ENCODE peak calls at places on chromosomes 12 and 14, in nine cellular contexts. One of them, this sample, is unnamed.

GRCh38 chr12:752673-753400 is 458 bp downstream of the WNK1 start:
- DNase-seq in glutamatergic neuron: peak; percentile 77
- DNase-seq in Caki2: peak; percentile 64
- DNase-seq in H54: no peak
- DNase-seq in activated naive CD4-positive, alpha-beta T cell: peak; percentile 29
- DNase-seq in WTC11: peak; percentile 58
- DNase-seq in fibroblast of the conjunctiva: no peak
- DNase-seq in amniotic stem cell: peak; percentile 16
- DNase-seq in T-helper 17 cell: peak; percentile 42
- DNase-seq in this sample: peak; percentile 55

GRCh38 chr14:64970776-64971451 is 1.2 kb downstream of the RAB15 start:
- DNase-seq in WTC11: no peak
- DNase-seq in T-helper 17 cell: no peak
- DNase-seq in amniotic stem cell: no peak
- DNase-seq in Caki2: no peak
- DNase-seq in activated naive CD4-positive, alpha-beta T cell: no peak
- DNase-seq in fibroblast of the conjunctiva: no peak
- DNase-seq in H54: peak; percentile 77
- DNase-seq in glutamatergic neuron: no peak
- DNase-seq in this sample: no peak

GRCh38 chr14:20613094-20614037 is 22.2 kb upstream of the RNASE12 start:
- DNase-seq in activated naive CD4-positive, alpha-beta T cell: peak; percentile 71
- DNase-seq in H54: no peak
- DNase-seq in amniotic stem cell: peak; percentile 96
- DNase-seq in Caki2: peak; percentile 97
- DNase-seq in glutamatergic neuron: peak; percentile 68
- DNase-seq in T-helper 17 cell: peak; percentile 73
- DNase-seq in WTC11: peak; percentile 83
- DNase-seq in fibroblast of the conjunctiva: peak; percentile 97
- DNase-seq in this sample: peak; percentile 78

GRCh38 chr14:24392327-24393098 is 6.3 kb upstream of the NYNRIN start:
- DNase-seq in amniotic stem cell: no peak
- DNase-seq in T-helper 17 cell: no peak
- DNase-seq in Caki2: no peak
- DNase-seq in H54: peak; percentile 45
- DNase-seq in fibroblast of the conjunctiva: no peak
- DNase-seq in activated naive CD4-positive, alpha-beta T cell: no peak
- DNase-seq in glutamatergic neuron: no peak
- DNase-seq in WTC11: no peak
- DNase-seq in this sample: no peak

GRCh38 chr12:91989143-91989542 is 156.5 kb downstream of the BTG1 start:
- DNase-seq in activated naive CD4-positive, alpha-beta T cell: no peak
- DNase-seq in H54: no peak
- DNase-seq in WTC11: no peak
- DNase-seq in Caki2: no peak
- DNase-seq in T-helper 17 cell: no peak
- DNase-seq in amniotic stem cell: no peak
- DNase-seq in glutamatergic neuron: no peak
- DNase-seq in fibroblast of the conjunctiva: no peak
- DNase-seq in this sample: no peak

GRCh38 chr14:89658977-89659670 is 242.1 kb upstream of the FOXN3 start:
- DNase-seq in Caki2: no peak
- DNase-seq in amniotic stem cell: no peak
- DNase-seq in activated naive CD4-positive, alpha-beta T cell: no peak
- DNase-seq in fibroblast of the conjunctiva: no peak
- DNase-seq in T-helper 17 cell: no peak
- DNase-seq in WTC11: no peak
- DNase-seq in glutamatergic neuron: no peak
- DNase-seq in H54: no peak
- DNase-seq in this sample: no peak

GRCh38 chr12:127343941-127344340 is 923.0 kb upstream of the TMEM132C start:
- DNase-seq in Caki2: peak; percentile 5
- DNase-seq in glutamatergic neuron: no peak
- DNase-seq in activated naive CD4-positive, alpha-beta T cell: no peak
- DNase-seq in H54: no peak
- DNase-seq in T-helper 17 cell: no peak
- DNase-seq in WTC11: no peak
- DNase-seq in fibroblast of the conjunctiva: no peak
- DNase-seq in amniotic stem cell: no peak
- DNase-seq in this sample: no peak

GRCh38 chr12:89344043-89344861 is 8.0 kb downstream of the DUSP6 start:
- DNase-seq in H54: no peak
- DNase-seq in activated naive CD4-positive, alpha-beta T cell: no peak
- DNase-seq in glutamatergic neuron: no peak
- DNase-seq in amniotic stem cell: no peak
- DNase-seq in WTC11: no peak
- DNase-seq in fibroblast of the conjunctiva: no peak
- DNase-seq in T-helper 17 cell: no peak
- DNase-seq in Caki2: no peak
- DNase-seq in this sample: no peak

GRCh38 chr14:100671906-100672305 is 54.8 kb upstream of the DLK1 start:
- DNase-seq in WTC11: no peak
- DNase-seq in amniotic stem cell: no peak
- DNase-seq in T-helper 17 cell: no peak
- DNase-seq in glutamatergic neuron: no peak
- DNase-seq in Caki2: no peak
- DNase-seq in H54: no peak
- DNase-seq in activated naive CD4-positive, alpha-beta T cell: no peak
- DNase-seq in fibroblast of the conjunctiva: no peak
- DNase-seq in this sample: no peak

GRCh38 chr12:110742718-110743570 is at the start of gene PPP1CC:
- DNase-seq in amniotic stem cell: peak; percentile 90
- DNase-seq in Caki2: peak; percentile 85
- DNase-seq in fibroblast of the conjunctiva: peak; percentile 84
- DNase-seq in T-helper 17 cell: peak; percentile 92
- DNase-seq in activated naive CD4-positive, alpha-beta T cell: peak; percentile 93
- DNase-seq in glutamatergic neuron: peak; percentile 93
- DNase-seq in H54: peak; percentile 79
- DNase-seq in WTC11: peak; percentile 94
- DNase-seq in this sample: peak; percentile 91

GRCh38 chr12:47558625-47559345 is 147.0 kb downstream of the RPAP3 start:
- DNase-seq in glutamatergic neuron: no peak
- DNase-seq in WTC11: no peak
- DNase-seq in Caki2: no peak
- DNase-seq in activated naive CD4-positive, alpha-beta T cell: no peak
- DNase-seq in fibroblast of the conjunctiva: no peak
- DNase-seq in T-helper 17 cell: no peak
- DNase-seq in H54: no peak
- DNase-seq in amniotic stem cell: no peak
- DNase-seq in this sample: no peak

GRCh38 chr14:89473979-89474378 is 56.9 kb upstream of the FOXN3 start:
- DNase-seq in H54: no peak
- DNase-seq in Caki2: no peak
- DNase-seq in fibroblast of the conjunctiva: no peak
- DNase-seq in glutamatergic neuron: no peak
- DNase-seq in amniotic stem cell: no peak
- DNase-seq in WTC11: no peak
- DNase-seq in activated naive CD4-positive, alpha-beta T cell: no peak
- DNase-seq in T-helper 17 cell: no peak
- DNase-seq in this sample: no peak

GRCh38 chr14:69999246-69999645 is 120.0 kb downstream of the SMOC1 start:
- DNase-seq in H54: peak; percentile 28
- DNase-seq in WTC11: no peak
- DNase-seq in Caki2: peak; percentile 94
- DNase-seq in T-helper 17 cell: no peak
- DNase-seq in activated naive CD4-positive, alpha-beta T cell: no peak
- DNase-seq in fibroblast of the conjunctiva: peak; percentile 45
- DNase-seq in glutamatergic neuron: no peak
- DNase-seq in amniotic stem cell: no peak
- DNase-seq in this sample: no peak

GRCh38 chr12:4435537-4435936 is 10.1 kb downstream of the FGF6 start:
- DNase-seq in glutamatergic neuron: no peak
- DNase-seq in activated naive CD4-positive, alpha-beta T cell: no peak
- DNase-seq in Caki2: no peak
- DNase-seq in T-helper 17 cell: no peak
- DNase-seq in WTC11: no peak
- DNase-seq in H54: no peak
- DNase-seq in fibroblast of the conjunctiva: no peak
- DNase-seq in amniotic stem cell: no peak
- DNase-seq in this sample: no peak

GRCh38 chr14:75905505-75905904 is 76.3 kb downstream of the TGFB3 start:
- DNase-seq in T-helper 17 cell: no peak
- DNase-seq in fibroblast of the conjunctiva: no peak
- DNase-seq in amniotic stem cell: no peak
- DNase-seq in activated naive CD4-positive, alpha-beta T cell: no peak
- DNase-seq in Caki2: no peak
- DNase-seq in glutamatergic neuron: no peak
- DNase-seq in H54: no peak
- DNase-seq in WTC11: no peak
- DNase-seq in this sample: no peak

GRCh38 chr14:67646136-67646535 is 26.4 kb downstream of the ARG2 start:
- DNase-seq in T-helper 17 cell: no peak
- DNase-seq in glutamatergic neuron: no peak
- DNase-seq in activated naive CD4-positive, alpha-beta T cell: no peak
- DNase-seq in Caki2: no peak
- DNase-seq in H54: no peak
- DNase-seq in amniotic stem cell: no peak
- DNase-seq in fibroblast of the conjunctiva: no peak
- DNase-seq in WTC11: no peak
- DNase-seq in this sample: no peak

GRCh38 chr14:93462479-93462878 is 31.7 kb downstream of the UNC79 start:
- DNase-seq in activated naive CD4-positive, alpha-beta T cell: no peak
- DNase-seq in WTC11: no peak
- DNase-seq in H54: no peak
- DNase-seq in T-helper 17 cell: no peak
- DNase-seq in Caki2: no peak
- DNase-seq in fibroblast of the conjunctiva: no peak
- DNase-seq in glutamatergic neuron: no peak
- DNase-seq in amniotic stem cell: no peak
- DNase-seq in this sample: no peak

GRCh38 chr12:90237841-90238240 is 529.2 kb upstream of the ATP2B1 start:
- DNase-seq in H54: no peak
- DNase-seq in WTC11: no peak
- DNase-seq in glutamatergic neuron: no peak
- DNase-seq in T-helper 17 cell: no peak
- DNase-seq in activated naive CD4-positive, alpha-beta T cell: no peak
- DNase-seq in Caki2: no peak
- DNase-seq in fibroblast of the conjunctiva: no peak
- DNase-seq in amniotic stem cell: no peak
- DNase-seq in this sample: no peak

GRCh38 chr14:56794557-56795283 is 15.6 kb downstream of the OTX2 start:
- DNase-seq in amniotic stem cell: no peak
- DNase-seq in H54: no peak
- DNase-seq in activated naive CD4-positive, alpha-beta T cell: no peak
- DNase-seq in WTC11: peak; percentile 50
- DNase-seq in Caki2: no peak
- DNase-seq in glutamatergic neuron: peak; percentile 33
- DNase-seq in T-helper 17 cell: no peak
- DNase-seq in fibroblast of the conjunctiva: no peak
- DNase-seq in this sample: no peak

GRCh38 chr12:56413392-56413791 is 35.8 kb downstream of the TIMELESS start:
- DNase-seq in Caki2: no peak
- DNase-seq in activated naive CD4-positive, alpha-beta T cell: no peak
- DNase-seq in WTC11: peak; percentile 28
- DNase-seq in fibroblast of the conjunctiva: no peak
- DNase-seq in H54: no peak
- DNase-seq in amniotic stem cell: no peak
- DNase-seq in glutamatergic neuron: peak; percentile 30
- DNase-seq in T-helper 17 cell: no peak
- DNase-seq in this sample: no peak

GRCh38 chr12:76201316-76201715 is 116.8 kb upstream of the NAP1L1 start:
- DNase-seq in activated naive CD4-positive, alpha-beta T cell: no peak
- DNase-seq in Caki2: no peak
- DNase-seq in T-helper 17 cell: no peak
- DNase-seq in amniotic stem cell: no peak
- DNase-seq in glutamatergic neuron: no peak
- DNase-seq in WTC11: no peak
- DNase-seq in H54: no peak
- DNase-seq in fibroblast of the conjunctiva: no peak
- DNase-seq in this sample: no peak

GRCh38 chr14:64279719-64280668 is 14.2 kb downstream of the ESR2 start:
- DNase-seq in H54: no peak
- DNase-seq in activated naive CD4-positive, alpha-beta T cell: no peak
- DNase-seq in amniotic stem cell: no peak
- DNase-seq in Caki2: peak; percentile 40
- DNase-seq in WTC11: no peak
- DNase-seq in glutamatergic neuron: no peak
- DNase-seq in T-helper 17 cell: no peak
- DNase-seq in fibroblast of the conjunctiva: no peak
- DNase-seq in this sample: no peak

GRCh38 chr14:73714656-73715081 is 485 bp upstream of the PNMA1 start:
- DNase-seq in activated naive CD4-positive, alpha-beta T cell: no peak
- DNase-seq in amniotic stem cell: no peak
- DNase-seq in Caki2: peak; percentile 21
- DNase-seq in fibroblast of the conjunctiva: no peak
- DNase-seq in WTC11: no peak
- DNase-seq in glutamatergic neuron: no peak
- DNase-seq in H54: no peak
- DNase-seq in T-helper 17 cell: no peak
- DNase-seq in this sample: no peak

GRCh38 chr14:35161231-35161630 is 38.9 kb downstream of the PRORP start:
- DNase-seq in Caki2: no peak
- DNase-seq in amniotic stem cell: no peak
- DNase-seq in glutamatergic neuron: no peak
- DNase-seq in activated naive CD4-positive, alpha-beta T cell: no peak
- DNase-seq in WTC11: no peak
- DNase-seq in T-helper 17 cell: no peak
- DNase-seq in H54: no peak
- DNase-seq in fibroblast of the conjunctiva: no peak
- DNase-seq in this sample: peak; percentile 14

GRCh38 chr12:92431146-92431545 is 271.6 kb upstream of the PLEKHG7 start:
- DNase-seq in WTC11: peak; percentile 21
- DNase-seq in fibroblast of the conjunctiva: no peak
- DNase-seq in Caki2: no peak
- DNase-seq in amniotic stem cell: no peak
- DNase-seq in activated naive CD4-positive, alpha-beta T cell: no peak
- DNase-seq in glutamatergic neuron: no peak
- DNase-seq in T-helper 17 cell: no peak
- DNase-seq in H54: no peak
- DNase-seq in this sample: no peak

GRCh38 chr12:93943766-93944165 is 204.6 kb upstream of the PLXNC1 start:
- DNase-seq in T-helper 17 cell: no peak
- DNase-seq in fibroblast of the conjunctiva: peak; percentile 12
- DNase-seq in activated naive CD4-positive, alpha-beta T cell: no peak
- DNase-seq in WTC11: no peak
- DNase-seq in H54: peak; percentile 10
- DNase-seq in Caki2: peak; percentile 51
- DNase-seq in glutamatergic neuron: no peak
- DNase-seq in amniotic stem cell: no peak
- DNase-seq in this sample: no peak

GRCh38 chr12:99053599-99054362 is 408.7 kb downstream of the APAF1 start:
- DNase-seq in Caki2: no peak
- DNase-seq in H54: no peak
- DNase-seq in T-helper 17 cell: no peak
- DNase-seq in fibroblast of the conjunctiva: no peak
- DNase-seq in activated naive CD4-positive, alpha-beta T cell: no peak
- DNase-seq in glutamatergic neuron: no peak
- DNase-seq in amniotic stem cell: no peak
- DNase-seq in WTC11: no peak
- DNase-seq in this sample: no peak

GRCh38 chr12:129551441-129551840 is 352.4 kb downstream of the TMEM132D start:
- DNase-seq in WTC11: no peak
- DNase-seq in amniotic stem cell: no peak
- DNase-seq in fibroblast of the conjunctiva: no peak
- DNase-seq in glutamatergic neuron: no peak
- DNase-seq in H54: no peak
- DNase-seq in activated naive CD4-positive, alpha-beta T cell: no peak
- DNase-seq in Caki2: no peak
- DNase-seq in T-helper 17 cell: no peak
- DNase-seq in this sample: no peak

GRCh38 chr14:67410313-67410712 is 1.7 kb downstream of the PLEK2 start:
- DNase-seq in fibroblast of the conjunctiva: no peak
- DNase-seq in T-helper 17 cell: no peak
- DNase-seq in amniotic stem cell: no peak
- DNase-seq in activated naive CD4-positive, alpha-beta T cell: no peak
- DNase-seq in H54: no peak
- DNase-seq in WTC11: no peak
- DNase-seq in glutamatergic neuron: no peak
- DNase-seq in Caki2: no peak
- DNase-seq in this sample: no peak